ENCODE peak calls at places on chromosome 5, in six cellular contexts. D is psoas muscle, S is PC-3, T is heart right ventricle, V is sigmoid colon, B is GM23248. Y is an unnamed sample. For H3K4me1, the result is how much of the 10 kb centered on the place peaks cover.

GRCh38 chr5:155872801-155873200 is 454.2 kb upstream of the SGCD start:
- DNase-seq in V (no peak), B (peak), D (no peak), S (no peak), T (no peak), Y (no peak)

GRCh38 chr5:157651623-157652376 is 438 bp downstream of the SOX30 start:
- DNase-seq in B (peak), D (peak), T (peak), S (no peak), V (peak), Y (no peak)

GRCh38 chr5:103109277-103109676 is 10.7 kb downstream of the GIN1 start:
- DNase-seq in B (no peak), T (no peak), V (no peak), S (no peak), D (no peak), Y (no peak)

GRCh38 chr5:37495668-37496067 is 116.5 kb downstream of the WDR70 start:
- DNase-seq in B (peak), T (no peak), D (no peak), S (peak), V (no peak), Y (no peak)

GRCh38 chr5:158301186-158301585 is 442.2 kb upstream of the CLINT1 start:
- DNase-seq in T (no peak), V (no peak), D (no peak), S (no peak), B (no peak), Y (no peak)

GRCh38 chr5:82525626-82526025 is 247.5 kb upstream of the RPS23 start:
- DNase-seq in T (no peak), B (no peak), D (no peak), V (no peak), S (no peak), Y (no peak)

GRCh38 chr5:68252678-68253520 is 37.3 kb downstream of the PIK3R1 start:
- DNase-seq in S (peak), V (peak), B (peak), T (no peak), D (peak), Y (peak)

GRCh38 chr5:56496581-56497063 is 263.5 kb upstream of the ANKRD55 start:
- DNase-seq in D (no peak), B (no peak), V (no peak), T (no peak), S (no peak), Y (no peak)

GRCh38 chr5:112210430-112211005 is 208.6 kb downstream of the EPB41L4A start:
- DNase-seq in B (peak), T (no peak), S (peak), V (no peak), D (peak), Y (peak)

GRCh38 chr5:39394946-39395345 is 29.8 kb downstream of the DAB2 start:
- DNase-seq in V (no peak), B (peak), T (no peak), D (no peak), S (peak), Y (no peak)

GRCh38 chr5:6872441-6873160 is 159.4 kb downstream of the TENT4A start:
- DNase-seq in D (no peak), V (no peak), S (no peak), B (no peak), T (no peak), Y (no peak)

GRCh38 chr5:4802044-4802443 is 338.1 kb upstream of the ADAMTS16 start:
- DNase-seq in D (no peak), B (peak), S (no peak), T (no peak), V (no peak), Y (no peak)

GRCh38 chr5:107826311-107827000 is 155.7 kb upstream of the EFNA5 start:
- DNase-seq in T (no peak), D (no peak), B (no peak), S (no peak), V (no peak), Y (no peak)

GRCh38 chr5:57303985-57304384 is 130.1 kb downstream of the GPBP1 start:
- DNase-seq in V (no peak), S (no peak), B (no peak), T (no peak), D (no peak), Y (no peak)

GRCh38 chr5:1118231-1118698 is 6.4 kb upstream of the SLC12A7 start:
- DNase-seq in V (no peak), D (peak), B (no peak), S (peak), T (no peak), Y (peak)

GRCh38 chr5:16666861-16667481 is 50.2 kb upstream of the RETREG1 start:
- DNase-seq in D (no peak), V (no peak), T (peak), S (peak), B (peak), Y (no peak)

GRCh38 chr5:53031695-53032096 is 42.5 kb downstream of the ITGA2 start:
- DNase-seq in T (no peak), D (no peak), B (peak), S (peak), V (no peak), Y (peak)

GRCh38 chr5:121399879-121400278 is 451.8 kb upstream of the FTMT start:
- DNase-seq in V (no peak), T (no peak), S (no peak), D (no peak), B (no peak), Y (no peak)

GRCh38 chr5:142253938-142254895 is 70.6 kb downstream of the SPRY4 start:
- DNase-seq in V (no peak), T (peak), B (peak), D (no peak), S (no peak), Y (peak)

GRCh38 chr5:68499952-68500351 is 284.4 kb downstream of the PIK3R1 start:
- DNase-seq in S (peak), V (no peak), B (peak), T (no peak), D (no peak), Y (no peak)

DNA sequence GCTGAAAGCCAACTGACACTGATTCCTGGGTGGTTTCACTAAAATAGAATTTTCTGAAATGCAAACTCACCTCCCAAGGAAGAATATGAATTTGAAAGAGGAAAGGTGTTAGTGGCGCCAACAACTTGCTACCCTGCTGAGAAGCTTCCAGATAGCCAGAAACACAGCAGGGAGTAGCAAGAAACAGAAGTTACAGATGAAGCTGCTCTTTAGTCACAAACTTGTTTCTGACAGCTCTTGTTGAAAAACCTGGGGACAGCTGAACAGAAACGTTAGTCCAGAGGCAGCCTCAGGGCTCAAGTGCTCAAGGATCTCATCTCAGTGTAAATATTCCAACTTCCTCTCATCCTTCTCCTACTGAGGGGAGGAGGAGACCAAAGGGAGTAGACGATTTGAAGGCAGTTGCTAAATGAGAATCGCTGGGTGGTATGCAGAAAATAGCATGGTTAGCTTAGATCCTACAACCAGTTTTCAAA is 184.1 kb downstream of the PDE4D start:
- DNase-seq in T (no peak), B (no peak), D (no peak), V (no peak), S (no peak), Y (peak)
- H3K4me1 ChIP-seq in T (under half), B (under half), D (under half), V (half or more), S (under half), Y (under half)

DNA sequence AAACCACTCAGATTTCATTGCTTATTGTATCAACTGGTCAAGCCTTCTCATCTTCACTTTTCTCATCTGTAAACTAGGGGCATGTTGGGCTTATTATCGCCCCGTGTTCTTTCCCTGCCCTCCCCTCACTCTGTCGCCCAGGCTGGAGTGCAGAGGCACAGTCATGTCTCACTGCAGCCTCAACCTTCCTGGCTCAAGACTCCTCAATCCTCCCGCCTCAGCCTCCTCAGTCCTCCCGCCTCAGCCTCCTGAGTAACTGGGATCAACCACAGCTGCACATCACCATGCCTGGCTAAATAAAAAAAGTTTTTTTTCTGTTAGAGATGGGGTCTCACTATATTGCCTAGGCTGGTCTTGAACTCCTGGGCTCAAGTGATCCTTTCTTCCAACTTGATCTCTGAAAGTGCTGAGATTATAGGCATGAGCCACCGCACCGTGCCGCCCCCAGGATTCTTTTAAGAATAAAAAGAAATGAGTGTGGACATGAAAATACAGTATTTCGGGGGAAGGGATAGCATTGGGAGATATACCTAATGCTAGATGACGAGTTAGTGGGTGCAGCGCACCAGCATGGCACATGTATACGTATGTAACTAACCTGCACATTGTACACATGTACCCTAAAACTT is 2.0 kb downstream of the MAML1 start:
- DNase-seq in V (no peak), D (no peak), B (peak), S (no peak), T (no peak), Y (no peak)
- H3K4me3 ChIP-seq in V (peak), D (peak), B (peak), S (peak), T (peak), Y (peak)

GRCh38 chr5:139681112-139681458 is 32.9 kb downstream of the CXXC5 start:
- DNase-seq in V (no peak), B (no peak), D (no peak), S (no peak), T (no peak), Y (no peak)
- H3K4me1 ChIP-seq in V (under half), B (under half), D (half or more), S (under half), T (under half), Y (under half)

GRCh38 chr5:136738829-136739228 is 373.5 kb upstream of the TRPC7 start:
- DNase-seq in D (no peak), B (no peak), T (no peak), S (no peak), V (no peak), Y (no peak)
- H3K4me3 ChIP-seq in D (no peak), B (no peak), T (no peak), S (no peak), V (no peak), Y (no peak)

DNA sequence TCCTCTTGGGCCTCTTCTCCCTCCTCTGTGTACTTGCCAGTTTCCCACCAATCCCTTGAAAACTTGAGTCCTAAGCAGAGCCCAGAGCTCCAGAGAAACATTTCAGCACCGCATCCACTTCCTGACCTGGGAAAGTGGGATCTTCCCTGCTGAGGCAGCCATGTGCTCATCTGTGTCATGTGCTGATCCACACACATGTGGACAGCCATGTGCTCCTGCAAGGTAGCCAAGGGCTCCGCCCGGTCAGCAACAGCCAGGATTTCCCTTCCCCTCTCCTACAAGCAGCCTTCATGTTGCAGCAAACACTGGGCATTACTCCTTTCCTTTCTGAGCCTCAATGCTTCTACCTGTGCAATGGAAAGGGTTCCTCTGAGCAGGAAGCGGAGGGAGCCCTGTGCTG is 1.9 kb upstream of the CDX1 start:
- DNase-seq in D (no peak), T (no peak), V (peak), B (peak), S (no peak), Y (no peak)
- H3K4me1 ChIP-seq in D (under half), T (half or more), V (under half), B (under half), S (under half), Y (under half)

GRCh38 chr5:73436535-73437125 is 11.9 kb downstream of the FOXD1 start:
- DNase-seq in V (no peak), B (peak), T (no peak), S (no peak), D (no peak), Y (no peak)
- H3K4me3 ChIP-seq in V (peak), B (peak), T (peak), S (peak), D (peak), Y (no peak)

GRCh38 chr5:139667001-139667729 is 19.0 kb downstream of the CXXC5 start:
- DNase-seq in V (no peak), S (no peak), T (no peak), B (peak), D (no peak), Y (no peak)

GRCh38 chr5:139668924-139669680 is 21.0 kb downstream of the CXXC5 start:
- DNase-seq in S (no peak), T (no peak), V (no peak), B (no peak), D (no peak), Y (no peak)

GRCh38 chr5:139669681-139670368 is 21.7 kb downstream of the CXXC5 start:
- DNase-seq in S (no peak), D (no peak), T (peak), B (no peak), V (no peak), Y (peak)

GRCh38 chr5:139667730-139668063 is 19.5 kb downstream of the CXXC5 start:
- DNase-seq in T (no peak), B (peak), S (no peak), V (no peak), D (no peak), Y (peak)

GRCh38 chr5:139668064-139668880 is 20.1 kb downstream of the CXXC5 start:
- DNase-seq in D (peak), S (peak), V (no peak), B (peak), T (peak), Y (peak)
- H3K4me1 ChIP-seq in D (half or more), S (under half), V (half or more), B (under half), T (half or more), Y (half or more)

GRCh38 chr5:14935341-14935740 is 63.8 kb upstream of the ANKH start:
- DNase-seq in V (no peak), D (no peak), S (no peak), B (peak), T (no peak), Y (no peak)

GRCh38 chr5:14929293-14930065 is 57.9 kb upstream of the ANKH start:
- DNase-seq in B (no peak), D (no peak), V (no peak), T (no peak), S (no peak), Y (no peak)

GRCh38 chr5:14932902-14933475 is 61.4 kb upstream of the ANKH start:
- DNase-seq in S (peak), T (no peak), D (no peak), B (peak), V (no peak), Y (no peak)

GRCh38 chr5:14928661-14929060 is 57.1 kb upstream of the ANKH start:
- DNase-seq in D (no peak), T (no peak), S (peak), V (no peak), B (no peak), Y (no peak)

GRCh38 chr5:14930486-14930885 is 58.9 kb upstream of the ANKH start:
- DNase-seq in D (no peak), B (no peak), S (no peak), T (no peak), V (no peak), Y (no peak)
- H3K4me3 ChIP-seq in D (no peak), B (no peak), S (no peak), T (no peak), V (no peak), Y (no peak)

GRCh38 chr5:88823201-88823600 is 59.8 kb downstream of the MEF2C start:
- DNase-seq in D (no peak), T (no peak), B (no peak), V (no peak), S (no peak), Y (no peak)
- H3K4me1 ChIP-seq in D (half or more), T (half or more), B (under half), V (under half), S (under half), Y (under half)